ENCODE peak calls at places on chromosomes 7 and 10, in four cellular contexts. D, U, R and J are unnamed samples.
A peak's percentile ranks its signal among the peaks of the same experiment; 100 is the strongest.

GRCh38 chr10:18793951-18794350 is 134.7 kb downstream of the ARL5B start:
- DNase-seq in R (no peak), U (no peak), D (peak; percentile 4), J (no peak)

GRCh38 chr10:30538086-30538485 is 91.5 kb downstream of the LYZL2 start:
- DNase-seq in D (peak; percentile 80), R (peak; percentile 53), U (no peak), J (no peak)

GRCh38 chr10:96422525-96422924 is 63.7 kb upstream of the OPALIN start:
- DNase-seq in R (no peak), D (no peak), U (no peak), J (no peak)

GRCh38 chr7:135801045-135801693 is 52.6 kb upstream of the FAM180A start:
- DNase-seq in D (peak; percentile 65), R (peak; percentile 72), U (no peak), J (peak; percentile 37)

GRCh38 chr10:119495061-119495505 is 47.4 kb downstream of the RGS10 start:
- DNase-seq in R (no peak), D (no peak), U (no peak), J (no peak)

GRCh38 chr10:71439670-71440425 is 43.1 kb downstream of the CDH23 start:
- DNase-seq in R (no peak), D (no peak), U (no peak), J (no peak)

GRCh38 chr10:60200012-60200681 is 189.5 kb downstream of the ANK3 start:
- DNase-seq in R (no peak), U (no peak), D (no peak), J (no peak)

GRCh38 chr10:63123963-63124362 is 9.2 kb upstream of the NRBF2 start:
- DNase-seq in U (no peak), D (no peak), R (no peak), J (no peak)

GRCh38 chr7:129612112-129613015 is 844 bp downstream of the NRF1 start:
- DNase-seq in U (peak; percentile 77), R (no peak), D (no peak), J (peak; percentile 48)

GRCh38 chr7:124570558-124570957 is 195.0 kb downstream of the GPR37 start:
- DNase-seq in U (no peak), D (no peak), R (no peak), J (no peak)

GRCh38 chr7:23593706-23594105 is 3.5 kb upstream of the CCDC126 start:
- DNase-seq in R (no peak), U (no peak), D (no peak), J (no peak)

GRCh38 chr10:89327803-89328441 is at the start of gene IFIT3:
- DNase-seq in D (peak; percentile 38), U (no peak), R (peak; percentile 70), J (no peak)

GRCh38 chr10:133151528-133151927 is 8.5 kb upstream of the KNDC1 start:
- DNase-seq in R (no peak), D (no peak), U (no peak), J (no peak)

GRCh38 chr10:47049906-47050305 is 138.7 kb downstream of the PTPN20 start:
- DNase-seq in D (no peak), U (no peak), R (no peak), J (peak; percentile 18)

GRCh38 chr10:100377830-100378229 is 30.8 kb downstream of the SCD start:
- DNase-seq in U (no peak), D (no peak), R (no peak), J (no peak)

GRCh38 chr10:84531396-84531795 is 203.0 kb downstream of the CCSER2 start:
- DNase-seq in D (no peak), R (peak; percentile 50), U (no peak), J (no peak)

GRCh38 chr10:71837085-71837827 is 13.8 kb downstream of the PSAP start:
- DNase-seq in R (peak; percentile 34), D (peak; percentile 57), U (no peak), J (no peak)

GRCh38 chr7:30173058-30173897 is 38.5 kb downstream of the MTURN start:
- DNase-seq in R (peak; percentile 88), U (no peak), D (peak; percentile 20), J (peak; percentile 73)

GRCh38 chr7:123675092-123675473 is 19.4 kb downstream of the LMOD2 start:
- DNase-seq in D (no peak), R (no peak), U (no peak), J (no peak)

GRCh38 chr10:97185326-97186058 is at the start of gene SLIT1:
- DNase-seq in U (no peak), D (no peak), R (no peak), J (peak; percentile 74)

GRCh38 chr10:84291389-84291788 is 37.0 kb upstream of the CCSER2 start:
- DNase-seq in R (no peak), U (no peak), D (peak; percentile 22), J (no peak)

GRCh38 chr10:132551093-132551807 is 13.7 kb downstream of the INPP5A start:
- DNase-seq in U (peak; percentile 71), R (no peak), D (no peak), J (no peak)

GRCh38 chr7:47516985-47517590 is 64.8 kb downstream of the TNS3 start:
- DNase-seq in R (no peak), D (no peak), U (no peak), J (no peak)

GRCh38 chr10:93080350-93081046 is 6.8 kb downstream of the CYP26A1 start:
- DNase-seq in R (no peak), U (no peak), D (peak; percentile 29), J (no peak)

GRCh38 chr10:106147050-106147449 is 1017.5 kb downstream of the SORCS1 start:
- DNase-seq in D (no peak), U (no peak), R (no peak), J (no peak)

GRCh38 chr10:43202224-43202656 is 64.0 kb downstream of the CSGALNACT2 start:
- DNase-seq in R (no peak), D (no peak), U (peak; percentile 56), J (no peak)

GRCh38 chr10:120428754-120429153 is 28.3 kb upstream of the PLPP4 start:
- DNase-seq in D (no peak), U (no peak), R (no peak), J (no peak)

GRCh38 chr7:33185786-33186185 is 56.4 kb downstream of the BBS9 start:
- DNase-seq in D (peak; percentile 62), R (peak; percentile 47), U (no peak), J (no peak)

GRCh38 chr10:110415809-110416208 is 81.9 kb upstream of the DUSP5 start:
- DNase-seq in U (no peak), R (no peak), D (no peak), J (no peak)

GRCh38 chr10:70742537-70743429 is 42.4 kb downstream of the TBATA start:
- DNase-seq in U (no peak), R (no peak), D (peak; percentile 57), J (no peak)

GRCh38 chr10:5737352-5737751 is 52.7 kb downstream of the TASOR2 start:
- DNase-seq in U (no peak), D (no peak), R (no peak), J (no peak)
- H3K36me3 ChIP-seq in U (no peaks in the 10 kb centered on the region), D (peaks cover 65% of the 10 kb centered on the region), R (no peaks in the 10 kb centered on the region), J (peaks cover 4% of the 10 kb centered on the region)

GRCh38 chr7:8213381-8213780 is 48.6 kb downstream of the ICA1 start:
- DNase-seq in R (no peak), U (no peak), D (no peak), J (no peak)

GRCh38 chr7:8211725-8212096 is 50.3 kb downstream of the ICA1 start:
- DNase-seq in U (no peak), R (peak; percentile 51), D (no peak), J (no peak)

GRCh38 chr7:8212638-8213037 is 49.3 kb downstream of the ICA1 start:
- DNase-seq in U (no peak), D (no peak), R (no peak), J (peak; percentile 32)

GRCh38 chr7:8208661-8209060 is 53.3 kb downstream of the ICA1 start:
- DNase-seq in D (no peak), U (no peak), R (no peak), J (no peak)

DNA sequence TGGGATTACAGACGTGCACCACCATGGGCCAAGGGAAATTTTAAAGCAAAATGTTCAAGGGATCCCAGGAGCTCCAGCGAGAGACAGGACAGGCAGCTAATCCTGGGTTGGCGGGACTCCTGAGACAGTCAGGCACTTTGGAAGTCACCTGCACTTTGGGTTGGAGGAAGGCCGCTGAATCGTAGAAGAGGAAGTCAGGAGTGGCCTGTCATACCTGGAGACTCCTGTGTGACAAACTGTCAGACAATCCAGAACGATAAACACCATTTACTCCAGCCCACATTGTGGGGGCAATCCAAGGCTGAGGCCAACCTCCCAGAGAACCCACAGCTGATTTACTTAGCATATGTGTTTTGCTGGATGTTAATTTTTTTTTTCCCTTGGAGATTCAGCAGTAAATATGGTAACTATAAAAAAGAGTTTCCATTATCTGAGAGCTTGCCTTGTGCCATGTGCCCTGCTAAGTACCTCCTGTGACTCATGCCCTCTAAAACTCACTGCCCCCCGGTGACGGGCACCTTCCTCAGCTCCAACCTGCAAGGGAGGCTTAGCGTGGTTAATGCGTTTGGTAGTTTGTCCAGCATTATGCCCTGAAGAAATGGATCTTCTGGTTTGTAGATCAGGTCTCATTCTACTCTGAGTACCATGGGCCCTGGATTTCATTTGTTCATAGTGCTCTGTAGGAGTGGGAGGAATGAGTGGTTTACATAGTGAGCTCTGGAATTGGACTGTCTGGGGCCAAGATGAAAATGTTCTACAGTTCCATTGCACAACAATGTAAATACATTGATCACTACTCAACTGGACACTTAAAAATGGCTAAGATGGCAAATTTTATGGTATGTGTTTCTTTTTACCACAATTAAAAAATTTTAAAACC is 50.9 kb downstream of the ICA1 start:
- DNase-seq in U (no peak), D (peak; percentile 2), R (no peak), J (no peak)
- TF ChIP-seq CTCF in U (no peak), D (no peak), R (no peak), J (no peak)

GRCh38 chr10:11253397-11254002 is 235.8 kb downstream of the CELF2 start:
- DNase-seq in R (no peak), U (no peak), D (no peak), J (no peak)
- H3K36me3 ChIP-seq in R (no peaks in the 10 kb centered on the region), U (peaks cover 3% of the 10 kb centered on the region), D (no peaks in the 10 kb centered on the region), J (no peaks in the 10 kb centered on the region)

GRCh38 chr7:21946228-21946709 is 570 bp upstream of the CDCA7L start:
- DNase-seq in D (no peak), U (no peak), R (peak; percentile 83), J (no peak)

GRCh38 chr7:21944616-21945373 is 904 bp downstream of the CDCA7L start:
- DNase-seq in U (peak; percentile 83), R (peak; percentile 81), D (no peak), J (peak; percentile 80)

GRCh38 chr7:21943436-21943835 is 2.3 kb downstream of the CDCA7L start:
- DNase-seq in R (peak; percentile 3), U (no peak), D (no peak), J (no peak)

GRCh38 chr7:21947056-21947455 is 1.4 kb upstream of the CDCA7L start:
- DNase-seq in R (peak; percentile 32), U (no peak), D (no peak), J (no peak)

DNA sequence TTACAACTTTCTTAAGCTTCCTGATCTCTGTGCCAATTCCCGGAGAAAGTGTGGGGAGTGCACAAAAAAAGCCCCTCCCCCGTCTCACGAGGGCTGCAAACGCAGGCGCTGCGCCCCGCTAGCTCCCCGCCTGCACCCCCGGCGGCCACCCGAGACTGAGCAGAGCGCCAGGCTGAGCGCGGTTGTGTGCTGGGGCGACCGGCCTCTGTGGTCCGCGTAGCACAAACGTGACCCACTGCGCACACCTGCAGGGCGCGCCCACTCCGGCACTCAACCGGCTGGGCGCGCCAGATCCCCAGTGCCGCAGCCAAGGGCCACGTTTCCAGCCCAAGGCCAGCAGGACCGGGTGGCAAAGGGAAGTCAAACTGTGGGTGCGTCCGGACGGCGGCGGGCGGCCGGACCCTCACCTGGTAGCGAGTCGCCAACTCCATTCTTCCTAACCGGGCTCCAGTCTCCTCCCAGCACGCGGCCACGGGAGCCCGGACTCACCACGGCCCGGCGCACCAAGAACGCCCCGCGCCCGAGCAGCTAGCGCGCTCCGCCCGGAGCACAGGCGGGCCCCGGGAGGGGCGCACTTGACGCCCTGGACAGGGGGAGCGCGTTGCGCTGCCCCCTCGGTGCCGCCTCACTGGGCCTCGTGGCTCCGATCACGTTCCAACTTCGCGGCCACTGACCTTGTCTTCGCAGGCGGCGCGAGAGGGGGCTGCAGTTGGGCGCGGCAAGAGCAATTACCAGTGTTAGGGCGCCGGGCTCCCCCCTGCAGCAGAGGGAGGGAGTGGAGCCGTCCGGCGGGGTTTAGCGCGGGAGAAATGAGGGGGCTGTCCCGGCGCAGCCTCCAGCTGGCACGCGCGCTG is at the start of gene CDCA7L:
- DNase-seq in D (no peak), R (peak; percentile 79), U (peak; percentile 86), J (peak; percentile 88)
- TF ChIP-seq CTCF in D (no peak), R (no peak), U (no peak), J (no peak)